ENCODE peak calls at places on chromosomes 1 and 21, in seven cellular contexts. U is mesenchymal stem cell, B is neuronal stem cell, W is mesendoderm, I is IMR-90, H is H1, N is H9. X is an unnamed sample.

GRCh38 chr1:188241629-188242028 is 1412.9 kb downstream of the PLA2G4A start:
- DNase-seq in U (no peak), B (no peak), W (no peak), I (no peak), H (no peak), N (no peak), X (no peak)

GRCh38 chr1:94325379-94326302 is 88.3 kb upstream of the ARHGAP29 start:
- DNase-seq in U (peak; percentile 69), B (no peak), W (no peak), I (peak; percentile 99), H (no peak), N (no peak), X (peak; percentile 73)

GRCh38 chr1:92538413-92539061 is 51.8 kb upstream of the GFI1 start:
- DNase-seq in U (peak; percentile 29), B (no peak), W (no peak), I (peak; percentile 15), H (no peak), N (no peak), X (no peak)

GRCh38 chr1:204283711-204284651 is 70.2 kb upstream of the GOLT1A start:
- DNase-seq in U (no peak), B (no peak), W (no peak), I (no peak), H (no peak), N (no peak), X (no peak)

GRCh38 chr1:35461966-35462651 is 95.1 kb downstream of the KIAA0319L start:
- DNase-seq in U (no peak), B (no peak), W (no peak), I (no peak), H (no peak), N (no peak), X (no peak)

GRCh38 chr1:167488786-167489185 is 29.5 kb downstream of the CD247 start:
- DNase-seq in U (no peak), B (peak; percentile 33), W (peak; percentile 29), I (no peak), H (no peak), N (no peak), X (no peak)

GRCh38 chr1:16717174-16718108 is 22.9 kb upstream of the RNU1-4 start:
- DNase-seq in U (no peak), B (no peak), W (no peak), I (no peak), H (peak; percentile 66), N (peak; percentile 38), X (no peak)

GRCh38 chr1:153253693-153254092 is 5.8 kb upstream of the LORICRIN start:
- DNase-seq in U (no peak), B (no peak), W (no peak), I (no peak), H (no peak), N (no peak), X (no peak)

GRCh38 chr1:151513626-151514101 is 2.5 kb downstream of the CGN start:
- DNase-seq in U (no peak), B (no peak), W (peak; percentile 80), I (peak; percentile 22), H (peak; percentile 59), N (peak; percentile 46), X (peak; percentile 25)

GRCh38 chr1:78624035-78624434 is 3.8 kb downstream of the IFI44L start:
- DNase-seq in U (no peak), B (no peak), W (no peak), I (no peak), H (no peak), N (no peak), X (no peak)

GRCh38 chr1:38500352-38500751 is 359.2 kb downstream of the RRAGC start:
- DNase-seq in U (no peak), B (no peak), W (no peak), I (no peak), H (no peak), N (no peak), X (no peak)

GRCh38 chr1:51231121-51231520 is 5.0 kb upstream of the RNF11 start:
- DNase-seq in U (no peak), B (no peak), W (no peak), I (peak; percentile 9), H (no peak), N (no peak), X (peak; percentile 95)

GRCh38 chr1:110686188-110686587 is 11.4 kb upstream of the KCNA3 start:
- DNase-seq in U (no peak), B (no peak), W (no peak), I (no peak), H (no peak), N (no peak), X (no peak)

GRCh38 chr1:196407358-196408041 is 200.7 kb downstream of the KCNT2 start:
- DNase-seq in U (peak; percentile 54), B (no peak), W (peak; percentile 66), I (peak; percentile 53), H (no peak), N (no peak), X (peak; percentile 45)

GRCh38 chr1:45430486-45430885 is 60.5 kb downstream of the TESK2 start:
- DNase-seq in U (no peak), B (no peak), W (no peak), I (no peak), H (no peak), N (no peak), X (no peak)

GRCh38 chr21:42093991-42094417 is 22.9 kb downstream of the UMODL1 start:
- DNase-seq in U (peak; percentile 96), B (no peak), W (no peak), I (peak; percentile 93), H (no peak), N (no peak), X (peak; percentile 40)

GRCh38 chr21:43825610-43825935 is 36.2 kb downstream of the RRP1 start:
- DNase-seq in U (no peak), B (no peak), W (no peak), I (no peak), H (no peak), N (no peak), X (no peak)

GRCh38 chr1:107936498-107937481 is 28.2 kb downstream of the VAV3 start:
- DNase-seq in U (peak; percentile 83), B (peak; percentile 14), W (peak; percentile 96), I (peak; percentile 62), H (peak; percentile 48), N (peak; percentile 78), X (peak; percentile 98)

GRCh38 chr1:213171711-213172110 is 120.7 kb downstream of the RPS6KC1 start:
- DNase-seq in U (no peak), B (no peak), W (no peak), I (no peak), H (no peak), N (no peak), X (no peak)

GRCh38 chr1:38559180-38559874 is 300.2 kb downstream of the RRAGC start:
- DNase-seq in U (no peak), B (no peak), W (no peak), I (no peak), H (no peak), N (no peak), X (no peak)

GRCh38 chr1:53657256-53657805 is 81.6 kb downstream of the GLIS1 start:
- DNase-seq in U (no peak), B (no peak), W (no peak), I (no peak), H (no peak), N (no peak), X (no peak)

GRCh38 chr1:17696417-17697301 is 58.5 kb upstream of the ACTL8 start:
- DNase-seq in U (peak; percentile 63), B (no peak), W (peak; percentile 84), I (peak; percentile 74), H (peak; percentile 59), N (peak; percentile 79), X (peak; percentile 55)

GRCh38 chr1:202213361-202214088 is 19.9 kb downstream of the LGR6 start:
- DNase-seq in U (no peak), B (no peak), W (peak; percentile 93), I (no peak), H (peak; percentile 60), N (peak; percentile 87), X (no peak)

GRCh38 chr1:225766967-225767413 is 10.6 kb upstream of the SRP9 start:
- DNase-seq in U (peak; percentile 81), B (no peak), W (no peak), I (peak; percentile 90), H (no peak), N (no peak), X (no peak)

GRCh38 chr21:34011660-34012059 is 61.7 kb upstream of the MRPS6 start:
- DNase-seq in U (no peak), B (no peak), W (no peak), I (no peak), H (no peak), N (no peak), X (no peak)

DNA sequence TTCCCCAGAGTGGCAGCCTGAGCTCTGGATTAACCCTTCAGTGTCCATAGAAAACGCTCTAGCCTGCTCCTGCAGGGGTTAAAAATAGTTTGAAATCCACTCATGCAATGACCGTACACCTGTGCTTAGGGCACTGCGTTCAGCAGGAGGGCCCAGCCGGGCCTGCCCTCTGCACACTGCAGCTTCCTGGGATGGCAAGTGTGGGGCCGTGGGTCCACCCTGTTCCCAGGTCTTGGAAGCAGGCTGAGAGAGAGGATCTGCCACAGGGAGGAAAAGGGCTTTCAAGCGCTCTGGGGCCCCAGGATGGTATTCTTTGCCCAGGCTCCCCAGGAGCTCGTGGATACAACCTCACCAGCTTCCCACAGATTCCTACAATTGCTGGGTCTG is 1.5 kb upstream of the S100B start:
- DNase-seq in U (no peak), B (no peak), W (no peak), I (no peak), H (no peak), N (no peak), X (no peak)
- H3K18ac ChIP-seq in U (no peak overlapping the region), B (no peak overlapping the region), W (no peak overlapping the region), I (no peak overlapping the region), H (no peak overlapping the region), N (no peak overlapping the region), X (no peak overlapping the region)

GRCh38 chr1:166390406-166390805 is 223.6 kb upstream of the FAM78B start:
- DNase-seq in U (no peak), B (no peak), W (peak; percentile 40), I (no peak), H (no peak), N (no peak), X (no peak)
- H3K18ac ChIP-seq in U (no peak overlapping the region), B (no peak overlapping the region), W (no peak overlapping the region), I (no peak overlapping the region), H (no peak overlapping the region), N (no peak overlapping the region), X (no peak overlapping the region)

GRCh38 chr1:240653030-240653429 is 41.1 kb upstream of the GREM2 start:
- DNase-seq in U (no peak), B (no peak), W (no peak), I (no peak), H (no peak), N (no peak), X (no peak)

GRCh38 chr1:240649733-240650700 is 38.1 kb upstream of the GREM2 start:
- DNase-seq in U (no peak), B (no peak), W (no peak), I (no peak), H (no peak), N (no peak), X (peak; percentile 98)

GRCh38 chr1:240652554-240652953 is 40.6 kb upstream of the GREM2 start:
- DNase-seq in U (no peak), B (no peak), W (peak; percentile 29), I (no peak), H (no peak), N (no peak), X (no peak)

GRCh38 chr1:240646861-240647260 is 34.9 kb upstream of the GREM2 start:
- DNase-seq in U (no peak), B (no peak), W (no peak), I (no peak), H (no peak), N (no peak), X (peak; percentile 83)

GRCh38 chr1:240650877-240651276 is 38.9 kb upstream of the GREM2 start:
- DNase-seq in U (no peak), B (no peak), W (no peak), I (no peak), H (no peak), N (no peak), X (no peak)
- H3K18ac ChIP-seq in U (no peak overlapping the region), B (no peak overlapping the region), W (no peak overlapping the region), I (no peak overlapping the region), H (no peak overlapping the region), N (no peak overlapping the region), X (no peak overlapping the region)

GRCh38 chr1:84361796-84362195 is 36.5 kb upstream of the DNASE2B start:
- DNase-seq in U (no peak), B (no peak), W (no peak), I (no peak), H (no peak), N (no peak), X (peak; percentile 14)
- H3K18ac ChIP-seq in U (no peak overlapping the region), B (no peak overlapping the region), W (no peak overlapping the region), I (no peak overlapping the region), H (no peak overlapping the region), N (no peak overlapping the region), X (no peak overlapping the region)